ENCODE peak calls at places on chromosome 11, in seven cellular contexts. A, F, Y, E, Z, M and S are unnamed samples.

GRCh38 chr11:19995131-19995530 is 165.1 kb downstream of the DBX1 start:
- DNase-seq in M (no peak), Y (peak; percentile 97), Z (peak; percentile 92), A (peak; percentile 97), F (no peak), E (no peak), S (no peak)

GRCh38 chr11:36748856-36749255 is 150.8 kb upstream of the RAG2 start:
- DNase-seq in A (no peak), F (no peak), M (no peak), Z (no peak), Y (no peak), E (no peak), S (no peak)

GRCh38 chr11:46348986-46349401 is 1.7 kb downstream of the DGKZ start:
- DNase-seq in A (no peak), M (no peak), Z (no peak), E (no peak), Y (no peak), F (no peak), S (no peak)

GRCh38 chr11:44823920-44824704 is 97.3 kb downstream of the TSPAN18 start:
- DNase-seq in F (peak; percentile 79), Z (no peak), Y (peak; percentile 10), E (peak; percentile 72), A (no peak), M (peak; percentile 90), S (peak; percentile 96)

GRCh38 chr11:90204832-90205646 is 17.8 kb downstream of the CHORDC1 start:
- DNase-seq in F (no peak), M (peak; percentile 54), Z (peak; percentile 85), Y (peak; percentile 76), A (peak; percentile 66), E (no peak), S (peak; percentile 63)

GRCh38 chr11:106999203-106999602 is 19.1 kb downstream of the GUCY1A2 start:
- DNase-seq in Y (no peak), Z (no peak), F (no peak), M (no peak), E (no peak), A (no peak), S (no peak)

GRCh38 chr11:65314501-65315203 is at the start of gene CDC42EP2:
- DNase-seq in F (peak; percentile 86), E (no peak), Y (peak; percentile 90), M (peak; percentile 85), Z (peak; percentile 91), A (peak; percentile 80), S (peak; percentile 86)

GRCh38 chr11:16925495-16926065 is 88.6 kb downstream of the PLEKHA7 start:
- DNase-seq in Y (peak; percentile 36), M (peak; percentile 66), F (peak; percentile 83), E (peak; percentile 61), A (no peak), Z (peak; percentile 65), S (peak; percentile 91)

GRCh38 chr11:19370100-19370861 is 129.5 kb upstream of the E2F8 start:
- DNase-seq in Y (peak; percentile 29), Z (peak; percentile 96), F (no peak), E (no peak), A (peak; percentile 31), M (no peak), S (peak; percentile 39)

GRCh38 chr11:32173435-32173834 is 82.6 kb downstream of the RCN1 start:
- DNase-seq in M (peak; percentile 62), Y (peak; percentile 60), A (peak; percentile 68), Z (peak; percentile 74), F (peak; percentile 81), E (peak; percentile 29), S (peak; percentile 71)

GRCh38 chr11:96307748-96308133 is 35.3 kb downstream of the MAML2 start:
- DNase-seq in M (no peak), F (no peak), E (no peak), Y (peak; percentile 92), A (peak; percentile 95), Z (no peak), S (peak; percentile 24)

GRCh38 chr11:57459112-57460016 is 964 bp upstream of the RTN4RL2 start:
- DNase-seq in Z (peak; percentile 42), A (peak; percentile 17), E (no peak), M (no peak), F (peak; percentile 39), Y (peak; percentile 24), S (peak; percentile 24)

GRCh38 chr11:1017269-1018005 is 19.1 kb downstream of the MUC6 start:
- DNase-seq in F (no peak), Y (no peak), A (no peak), Z (no peak), M (no peak), E (no peak), S (no peak)

GRCh38 chr11:65577756-65578109 is 1.9 kb downstream of the EHBP1L1 start:
- DNase-seq in M (no peak), A (no peak), Z (no peak), F (no peak), Y (no peak), E (no peak), S (no peak)

GRCh38 chr11:58006940-58007339 is 16.7 kb upstream of the OR9Q1 start:
- DNase-seq in M (no peak), F (no peak), Z (no peak), A (peak; percentile 78), E (no peak), Y (no peak), S (no peak)

GRCh38 chr11:124536520-124536919 is 6.9 kb downstream of the OR8B12 start:
- DNase-seq in M (no peak), Y (peak; percentile 58), Z (peak; percentile 72), E (peak; percentile 47), A (peak; percentile 39), F (peak; percentile 93), S (peak; percentile 98)

GRCh38 chr11:36822829-36823228 is 224.8 kb upstream of the RAG2 start:
- DNase-seq in A (no peak), E (no peak), Z (no peak), Y (no peak), F (no peak), M (no peak), S (no peak)

GRCh38 chr11:66336234-66337102 is at the start of gene RIN1:
- DNase-seq in A (peak; percentile 99), Y (peak; percentile 100), F (peak; percentile 84), Z (peak; percentile 67), M (no peak), E (no peak), S (peak; percentile 94)

GRCh38 chr11:27451528-27451927 is 21.1 kb downstream of the LGR4 start:
- DNase-seq in M (no peak), Y (no peak), F (no peak), A (no peak), E (no peak), Z (no peak), S (no peak)

GRCh38 chr11:118909619-118910308 is 16.0 kb downstream of the BCL9L start:
- DNase-seq in M (no peak), E (no peak), F (peak; percentile 53), Y (no peak), Z (no peak), A (no peak), S (peak; percentile 82)

GRCh38 chr11:123272565-123272964 is 77.5 kb upstream of the CLMP start:
- DNase-seq in Y (no peak), M (no peak), F (no peak), A (no peak), E (no peak), Z (peak; percentile 79), S (no peak)

GRCh38 chr11:7610393-7610792 is 62.9 kb downstream of the CYB5R2 start:
- DNase-seq in E (no peak), Z (no peak), F (no peak), M (no peak), A (no peak), Y (no peak), S (no peak)

GRCh38 chr11:77589181-77589520 is 602 bp upstream of the AQP11 start:
- DNase-seq in Y (no peak), M (no peak), F (no peak), A (no peak), E (no peak), Z (no peak), S (no peak)

GRCh38 chr11:119263352-119263940 is 53.5 kb downstream of the MCAM start:
- DNase-seq in Z (no peak), Y (peak; percentile 61), E (no peak), M (no peak), A (peak; percentile 12), F (no peak), S (no peak)

GRCh38 chr11:1199689-1200610 is 22.9 kb upstream of the MUC5B start:
- DNase-seq in Z (no peak), A (no peak), E (no peak), Y (no peak), F (peak; percentile 28), M (no peak), S (no peak)

GRCh38 chr11:120031156-120031555 is 106.8 kb downstream of the TRIM29 start:
- DNase-seq in Z (no peak), E (no peak), F (no peak), Y (no peak), M (no peak), A (no peak), S (no peak)

GRCh38 chr11:68213555-68214172 is 568 bp upstream of the KMT5B start:
- DNase-seq in A (peak; percentile 96), Y (peak; percentile 96), M (peak; percentile 95), E (peak; percentile 70), F (peak; percentile 84), Z (peak; percentile 94), S (peak; percentile 96)

DNA sequence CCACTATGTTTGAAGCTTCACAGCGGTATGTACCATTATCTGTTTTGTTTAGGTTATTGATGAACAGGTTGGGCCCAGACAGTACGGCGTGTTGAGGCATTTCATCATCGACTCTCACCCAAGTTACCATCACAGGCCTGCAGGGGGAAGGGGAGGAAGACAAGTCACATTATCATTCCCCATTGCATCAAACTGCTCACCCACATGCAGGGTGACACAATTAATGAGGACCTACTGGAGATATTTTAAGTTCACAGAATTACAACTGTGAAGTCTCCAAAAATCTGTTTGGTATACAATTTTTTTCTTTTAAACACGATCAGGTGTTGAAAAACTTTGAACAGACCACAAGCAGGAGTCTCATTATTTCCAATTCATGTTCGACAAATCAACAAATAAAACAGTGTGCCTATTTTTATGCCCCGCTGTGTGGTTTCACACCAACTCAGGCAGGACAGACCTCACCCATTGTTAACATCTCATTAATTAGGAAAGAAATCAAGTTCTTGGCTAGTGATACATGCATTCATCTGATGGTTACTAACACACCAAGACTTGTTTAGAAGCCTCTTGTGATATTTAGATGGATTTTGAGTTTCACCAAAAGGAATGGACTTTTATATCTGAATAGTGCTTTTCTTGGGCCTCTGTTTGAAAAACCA is 289.4 kb downstream of the CADM1 start:
- DNase-seq in F (no peak), M (no peak), Y (no peak), Z (no peak), A (no peak), E (no peak), S (no peak)
- H2BK120ac ChIP-seq in F (no peak overlapping the region), M (no peak overlapping the region), Y (no peak overlapping the region), Z (no peak overlapping the region), A (no peak overlapping the region), E (no peak overlapping the region), S (no peak overlapping the region)

GRCh38 chr11:134125507-134125906 is 56.6 kb downstream of the JAM3 start:
- DNase-seq in Y (peak; percentile 55), A (peak; percentile 35), E (no peak), F (no peak), M (no peak), Z (no peak), S (no peak)
- H3K9ac ChIP-seq in Y (peak overlapping the region; percentile 83), A (peak overlapping the region; percentile 43), E (no peak overlapping the region), F (no peak overlapping the region), M (no peak overlapping the region), Z (no peak overlapping the region), S (no peak overlapping the region)

GRCh38 chr11:3368199-3368598 is 10.7 kb downstream of the ZNF195 start:
- DNase-seq in E (no peak), M (no peak), Y (no peak), A (no peak), F (no peak), Z (peak; percentile 87), S (no peak)
- H2BK120ac ChIP-seq in E (no peak overlapping the region), M (no peak overlapping the region), Y (no peak overlapping the region), A (no peak overlapping the region), F (no peak overlapping the region), Z (no peak overlapping the region), S (no peak overlapping the region)

GRCh38 chr11:62461740-62462522 is 43.1 kb downstream of the SCGB1A1 start:
- DNase-seq in A (peak; percentile 38), Z (no peak), Y (peak; percentile 69), E (no peak), M (no peak), F (no peak), S (no peak)
- H3K9ac ChIP-seq in A (no peak overlapping the region), Z (no peak overlapping the region), Y (peak overlapping the region; percentile 62), E (no peak overlapping the region), M (no peak overlapping the region), F (no peak overlapping the region), S (no peak overlapping the region)